ENCODE peak calls at places on chromosome 1, in six cellular contexts. One of them, this sample, is unnamed.

GRCh38 chr1:158045639-158046038 is 52.2 kb downstream of the KIRREL1 start:
- DNase-seq in adrenal gland: no peak
- DNase-seq in AG09309: peak
- DNase-seq in A549: no peak
- DNase-seq in foreskin fibroblast: peak
- DNase-seq in mucosa of descending colon: no peak
- DNase-seq in this sample: peak

GRCh38 chr1:232853994-232854532 is 48.8 kb downstream of the MAP10 start:
- DNase-seq in adrenal gland: no peak
- DNase-seq in AG09309: peak
- DNase-seq in A549: no peak
- DNase-seq in foreskin fibroblast: peak
- DNase-seq in mucosa of descending colon: no peak
- DNase-seq in this sample: peak

GRCh38 chr1:119631433-119632102 is 16.5 kb downstream of the ZNF697 start:
- DNase-seq in adrenal gland: peak
- DNase-seq in AG09309: no peak
- DNase-seq in A549: no peak
- DNase-seq in foreskin fibroblast: peak
- DNase-seq in mucosa of descending colon: peak
- DNase-seq in this sample: peak

GRCh38 chr1:167763525-167764220 is 41.9 kb downstream of the MPZL1 start:
- DNase-seq in adrenal gland: no peak
- DNase-seq in AG09309: no peak
- DNase-seq in A549: no peak
- DNase-seq in foreskin fibroblast: no peak
- DNase-seq in mucosa of descending colon: no peak
- DNase-seq in this sample: no peak

GRCh38 chr1:159936284-159936904 is 9.0 kb downstream of the IGSF9 start:
- DNase-seq in adrenal gland: peak
- DNase-seq in AG09309: no peak
- DNase-seq in A549: peak
- DNase-seq in foreskin fibroblast: peak
- DNase-seq in mucosa of descending colon: peak
- DNase-seq in this sample: no peak

GRCh38 chr1:53396563-53397268 is 62.5 kb upstream of the DMRTB1 start:
- DNase-seq in adrenal gland: no peak
- DNase-seq in AG09309: no peak
- DNase-seq in A549: no peak
- DNase-seq in foreskin fibroblast: no peak
- DNase-seq in mucosa of descending colon: no peak
- DNase-seq in this sample: no peak

GRCh38 chr1:243291287-243291686 is 35.4 kb downstream of the SDCCAG8 start:
- DNase-seq in adrenal gland: no peak
- DNase-seq in AG09309: no peak
- DNase-seq in A549: no peak
- DNase-seq in foreskin fibroblast: peak
- DNase-seq in mucosa of descending colon: no peak
- DNase-seq in this sample: no peak

GRCh38 chr1:206508956-206509355 is 1.6 kb downstream of the RASSF5 start:
- DNase-seq in adrenal gland: no peak
- DNase-seq in AG09309: peak
- DNase-seq in A549: no peak
- DNase-seq in foreskin fibroblast: peak
- DNase-seq in mucosa of descending colon: no peak
- DNase-seq in this sample: no peak

GRCh38 chr1:228721407-228721806 is 13.9 kb upstream of the RHOU start:
- DNase-seq in adrenal gland: no peak
- DNase-seq in AG09309: no peak
- DNase-seq in A549: no peak
- DNase-seq in foreskin fibroblast: no peak
- DNase-seq in mucosa of descending colon: no peak
- DNase-seq in this sample: no peak

GRCh38 chr1:63127376-63127775 is 195.0 kb upstream of the FOXD3 start:
- DNase-seq in adrenal gland: no peak
- DNase-seq in AG09309: no peak
- DNase-seq in A549: no peak
- DNase-seq in foreskin fibroblast: peak
- DNase-seq in mucosa of descending colon: no peak
- DNase-seq in this sample: no peak

GRCh38 chr1:173206816-173207595 is at the start of gene TNFSF4:
- DNase-seq in adrenal gland: peak
- DNase-seq in AG09309: no peak
- DNase-seq in A549: no peak
- DNase-seq in foreskin fibroblast: peak
- DNase-seq in mucosa of descending colon: no peak
- DNase-seq in this sample: no peak

GRCh38 chr1:172882385-172882784 is 168.4 kb downstream of the TNFSF18 start:
- DNase-seq in adrenal gland: no peak
- DNase-seq in AG09309: no peak
- DNase-seq in A549: no peak
- DNase-seq in foreskin fibroblast: no peak
- DNase-seq in mucosa of descending colon: no peak
- DNase-seq in this sample: no peak

GRCh38 chr1:221858758-221859157 is 116.9 kb upstream of the DUSP10 start:
- DNase-seq in adrenal gland: no peak
- DNase-seq in AG09309: peak
- DNase-seq in A549: no peak
- DNase-seq in foreskin fibroblast: peak
- DNase-seq in mucosa of descending colon: no peak
- DNase-seq in this sample: peak

GRCh38 chr1:25170439-25170838 is 61.9 kb downstream of the SYF2 start:
- DNase-seq in adrenal gland: no peak
- DNase-seq in AG09309: no peak
- DNase-seq in A549: no peak
- DNase-seq in foreskin fibroblast: no peak
- DNase-seq in mucosa of descending colon: no peak
- DNase-seq in this sample: no peak

GRCh38 chr1:182143825-182144661 is 82.5 kb upstream of the ZNF648 start:
- DNase-seq in adrenal gland: peak
- DNase-seq in AG09309: peak
- DNase-seq in A549: no peak
- DNase-seq in foreskin fibroblast: peak
- DNase-seq in mucosa of descending colon: peak
- DNase-seq in this sample: no peak

GRCh38 chr1:58477390-58477789 is 69.1 kb downstream of the OMA1 start:
- DNase-seq in adrenal gland: no peak
- DNase-seq in AG09309: no peak
- DNase-seq in A549: no peak
- DNase-seq in foreskin fibroblast: no peak
- DNase-seq in mucosa of descending colon: no peak
- DNase-seq in this sample: no peak

GRCh38 chr1:57024855-57025254 is 59.0 kb upstream of the C8B start:
- DNase-seq in adrenal gland: no peak
- DNase-seq in AG09309: no peak
- DNase-seq in A549: no peak
- DNase-seq in foreskin fibroblast: no peak
- DNase-seq in mucosa of descending colon: no peak
- DNase-seq in this sample: peak

GRCh38 chr1:183021405-183022201 is 1.6 kb upstream of the LAMC1 start:
- DNase-seq in adrenal gland: no peak
- DNase-seq in AG09309: no peak
- DNase-seq in A549: no peak
- DNase-seq in foreskin fibroblast: no peak
- DNase-seq in mucosa of descending colon: no peak
- DNase-seq in this sample: no peak

GRCh38 chr1:220874201-220874655 is 5.0 kb upstream of the HLX start:
- DNase-seq in adrenal gland: peak
- DNase-seq in AG09309: no peak
- DNase-seq in A549: peak
- DNase-seq in foreskin fibroblast: peak
- DNase-seq in mucosa of descending colon: no peak
- DNase-seq in this sample: no peak

GRCh38 chr1:57674803-57675202 is 250.9 kb upstream of the DAB1 start:
- DNase-seq in adrenal gland: no peak
- DNase-seq in AG09309: no peak
- DNase-seq in A549: no peak
- DNase-seq in foreskin fibroblast: no peak
- DNase-seq in mucosa of descending colon: no peak
- DNase-seq in this sample: peak

GRCh38 chr1:178033019-178033418 is 60.9 kb upstream of the RASAL2 start:
- DNase-seq in adrenal gland: no peak
- DNase-seq in AG09309: no peak
- DNase-seq in A549: no peak
- DNase-seq in foreskin fibroblast: no peak
- DNase-seq in mucosa of descending colon: no peak
- DNase-seq in this sample: no peak

GRCh38 chr1:178030452-178030851 is 60.6 kb upstream of the SEC16B start:
- DNase-seq in adrenal gland: peak
- DNase-seq in AG09309: no peak
- DNase-seq in A549: no peak
- DNase-seq in foreskin fibroblast: no peak
- DNase-seq in mucosa of descending colon: no peak
- DNase-seq in this sample: no peak

GRCh38 chr1:178028973-178029481 is 59.2 kb upstream of the SEC16B start:
- DNase-seq in adrenal gland: no peak
- DNase-seq in AG09309: no peak
- DNase-seq in A549: no peak
- DNase-seq in foreskin fibroblast: peak
- DNase-seq in mucosa of descending colon: no peak
- DNase-seq in this sample: no peak

GRCh38 chr1:178034676-178035075 is 59.2 kb upstream of the RASAL2 start:
- DNase-seq in adrenal gland: no peak
- DNase-seq in AG09309: no peak
- DNase-seq in A549: no peak
- DNase-seq in foreskin fibroblast: no peak
- DNase-seq in mucosa of descending colon: no peak
- DNase-seq in this sample: no peak

GRCh38 chr1:178031856-178032320 is 62.0 kb upstream of the RASAL2 start:
- DNase-seq in adrenal gland: peak
- DNase-seq in AG09309: peak
- DNase-seq in A549: peak
- DNase-seq in foreskin fibroblast: peak
- DNase-seq in mucosa of descending colon: peak
- DNase-seq in this sample: no peak
- TF ChIP-seq CTCF in adrenal gland: peak
- TF ChIP-seq CTCF in AG09309: peak
- TF ChIP-seq CTCF in A549: peak
- TF ChIP-seq CTCF in foreskin fibroblast: peak
- TF ChIP-seq CTCF in mucosa of descending colon: peak
- TF ChIP-seq CTCF in this sample: peak

DNA sequence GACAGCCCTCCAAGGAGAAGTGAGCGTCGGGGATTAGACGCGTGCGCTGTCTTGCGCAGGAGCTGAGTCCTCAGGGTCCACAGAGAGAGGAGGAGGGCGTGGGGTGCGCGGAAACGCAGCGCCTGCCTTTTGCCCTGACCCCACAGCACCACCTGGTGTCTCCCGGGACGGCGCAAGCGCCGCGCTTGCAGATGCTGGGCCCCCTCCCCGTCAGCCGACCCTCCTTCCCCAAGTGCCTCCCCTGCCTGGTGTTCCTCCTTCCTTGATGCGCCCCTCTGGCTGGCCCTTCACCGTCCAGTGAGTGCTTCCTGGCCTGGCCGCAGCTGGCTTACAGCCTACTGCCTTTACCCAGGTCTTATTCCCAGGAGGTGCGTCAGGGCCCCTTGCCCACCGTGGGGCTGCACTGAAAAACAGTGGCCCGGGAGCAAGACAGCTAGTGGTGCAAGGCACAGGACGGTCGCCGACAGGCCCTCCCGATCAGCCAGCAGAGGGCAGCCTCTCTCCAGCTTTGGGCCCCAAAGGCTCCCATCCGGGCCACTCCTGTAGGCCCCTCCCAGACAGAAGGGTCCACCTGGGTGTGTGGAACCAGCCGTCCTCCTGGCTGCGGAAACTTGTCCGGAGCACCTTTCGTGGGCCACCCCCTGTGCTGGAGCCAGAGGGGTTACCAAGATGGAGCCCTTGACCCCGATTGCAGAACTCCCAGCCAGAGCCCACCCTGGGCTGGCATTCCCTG is 12.9 kb upstream of the PHLDA3 start:
- DNase-seq in adrenal gland: peak
- DNase-seq in AG09309: no peak
- DNase-seq in A549: peak
- DNase-seq in foreskin fibroblast: peak
- DNase-seq in mucosa of descending colon: peak
- DNase-seq in this sample: no peak
- H3K4me3 ChIP-seq in adrenal gland: peak
- H3K4me3 ChIP-seq in AG09309: no peak
- H3K4me3 ChIP-seq in A549: no peak
- H3K4me3 ChIP-seq in foreskin fibroblast: peak
- H3K4me3 ChIP-seq in mucosa of descending colon: no peak
- H3K4me3 ChIP-seq in this sample: peak

GRCh38 chr1:156122519-156123355 is 8.2 kb downstream of the LMNA start:
- DNase-seq in adrenal gland: peak
- DNase-seq in AG09309: no peak
- DNase-seq in A549: no peak
- DNase-seq in foreskin fibroblast: peak
- DNase-seq in mucosa of descending colon: peak
- DNase-seq in this sample: no peak

GRCh38 chr1:156124557-156125483 is 10.3 kb downstream of the LMNA start:
- DNase-seq in adrenal gland: no peak
- DNase-seq in AG09309: no peak
- DNase-seq in A549: no peak
- DNase-seq in foreskin fibroblast: peak
- DNase-seq in mucosa of descending colon: peak
- DNase-seq in this sample: no peak

GRCh38 chr1:156121441-156121840 is 6.9 kb downstream of the LMNA start:
- DNase-seq in adrenal gland: no peak
- DNase-seq in AG09309: no peak
- DNase-seq in A549: no peak
- DNase-seq in foreskin fibroblast: no peak
- DNase-seq in mucosa of descending colon: no peak
- DNase-seq in this sample: no peak

GRCh38 chr1:156122086-156122485 is 7.6 kb downstream of the LMNA start:
- DNase-seq in adrenal gland: no peak
- DNase-seq in AG09309: no peak
- DNase-seq in A549: no peak
- DNase-seq in foreskin fibroblast: no peak
- DNase-seq in mucosa of descending colon: no peak
- DNase-seq in this sample: no peak

GRCh38 chr1:156123356-156124196 is 9.1 kb downstream of the LMNA start:
- DNase-seq in adrenal gland: peak
- DNase-seq in AG09309: peak
- DNase-seq in A549: no peak
- DNase-seq in foreskin fibroblast: peak
- DNase-seq in mucosa of descending colon: peak
- DNase-seq in this sample: no peak
- TF ChIP-seq CTCF in adrenal gland: peak
- TF ChIP-seq CTCF in AG09309: peak
- TF ChIP-seq CTCF in A549: peak
- TF ChIP-seq CTCF in foreskin fibroblast: peak
- TF ChIP-seq CTCF in mucosa of descending colon: no peak
- TF ChIP-seq CTCF in this sample: peak

DNA sequence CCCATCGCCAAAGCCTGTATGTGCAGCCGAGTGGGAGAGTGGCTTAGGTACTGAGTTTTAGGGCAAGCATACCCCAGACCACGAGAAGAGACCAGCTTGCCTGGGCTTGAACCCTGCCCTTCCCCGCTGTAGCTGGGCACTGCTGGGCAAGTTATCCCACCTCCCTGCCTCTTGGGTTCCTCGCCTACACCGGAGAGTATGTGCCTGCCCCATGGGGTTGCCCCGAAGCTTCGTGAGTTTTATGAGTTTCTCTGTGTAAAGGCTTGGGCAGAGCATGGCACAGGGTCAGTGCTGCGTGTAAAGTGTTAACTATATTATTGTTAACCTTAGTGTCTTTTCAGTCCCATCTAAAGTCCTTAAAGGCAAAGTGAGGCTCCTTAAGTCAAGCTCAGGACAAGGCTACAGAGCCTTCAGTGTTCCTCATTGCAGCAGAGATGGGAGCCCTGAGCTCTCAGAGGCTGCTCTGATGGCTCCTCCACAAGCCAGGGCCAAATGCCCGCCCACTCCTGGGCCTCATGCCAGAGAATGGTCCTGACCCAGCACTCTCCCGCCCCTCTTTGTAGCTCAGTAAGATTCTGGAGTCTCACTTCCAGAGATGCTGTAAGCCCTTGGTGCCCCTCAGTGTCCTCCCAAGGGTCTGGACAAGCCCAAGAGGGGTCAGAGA is 37.0 kb upstream of the KCNA10 start:
- DNase-seq in adrenal gland: peak
- DNase-seq in AG09309: no peak
- DNase-seq in A549: no peak
- DNase-seq in foreskin fibroblast: peak
- DNase-seq in mucosa of descending colon: no peak
- DNase-seq in this sample: no peak
- H3K4me3 ChIP-seq in adrenal gland: peak
- H3K4me3 ChIP-seq in AG09309: no peak
- H3K4me3 ChIP-seq in A549: peak
- H3K4me3 ChIP-seq in foreskin fibroblast: no peak
- H3K4me3 ChIP-seq in mucosa of descending colon: no peak
- H3K4me3 ChIP-seq in this sample: no peak